ENCODE peak calls at places on chromosome 1, in seven cellular contexts. One of them, this sample, is unnamed. For H3K4me1, the result is how much of the 10 kb centered on the place peaks cover.

GRCh38 chr1:64623750-64624445 is 121.0 kb upstream of the RAVER2 start:
- DNase-seq in heart left ventricle: no peak
- DNase-seq in lower lobe of right lung: no peak
- DNase-seq in suprapubic skin: no peak
- DNase-seq in CD8-positive, alpha-beta T cell: no peak
- DNase-seq in GM23338: no peak
- DNase-seq in CD4-positive, CD25-positive, alpha-beta regulatory T cell: no peak
- DNase-seq in this sample: no peak

GRCh38 chr1:158011714-158012113 is 18.3 kb downstream of the KIRREL1 start:
- DNase-seq in heart left ventricle: no peak
- DNase-seq in lower lobe of right lung: no peak
- DNase-seq in suprapubic skin: no peak
- DNase-seq in CD8-positive, alpha-beta T cell: no peak
- DNase-seq in GM23338: no peak
- DNase-seq in CD4-positive, CD25-positive, alpha-beta regulatory T cell: no peak
- DNase-seq in this sample: no peak

GRCh38 chr1:36350659-36351171 is 27.3 kb upstream of the EVA1B start:
- DNase-seq in heart left ventricle: no peak
- DNase-seq in lower lobe of right lung: peak
- DNase-seq in suprapubic skin: no peak
- DNase-seq in CD8-positive, alpha-beta T cell: no peak
- DNase-seq in GM23338: no peak
- DNase-seq in CD4-positive, CD25-positive, alpha-beta regulatory T cell: peak
- DNase-seq in this sample: peak

GRCh38 chr1:19073311-19074186 is 117.1 kb upstream of the IFFO2 start:
- DNase-seq in heart left ventricle: peak
- DNase-seq in lower lobe of right lung: peak
- DNase-seq in suprapubic skin: no peak
- DNase-seq in CD8-positive, alpha-beta T cell: no peak
- DNase-seq in GM23338: no peak
- DNase-seq in CD4-positive, CD25-positive, alpha-beta regulatory T cell: no peak
- DNase-seq in this sample: no peak

GRCh38 chr1:93559045-93559444 is 111.1 kb downstream of the FNBP1L start:
- DNase-seq in heart left ventricle: no peak
- DNase-seq in lower lobe of right lung: no peak
- DNase-seq in suprapubic skin: no peak
- DNase-seq in CD8-positive, alpha-beta T cell: no peak
- DNase-seq in GM23338: no peak
- DNase-seq in CD4-positive, CD25-positive, alpha-beta regulatory T cell: no peak
- DNase-seq in this sample: no peak

GRCh38 chr1:202343652-202344349 is 2.1 kb upstream of the UBE2T start:
- DNase-seq in heart left ventricle: no peak
- DNase-seq in lower lobe of right lung: no peak
- DNase-seq in suprapubic skin: no peak
- DNase-seq in CD8-positive, alpha-beta T cell: no peak
- DNase-seq in GM23338: peak
- DNase-seq in CD4-positive, CD25-positive, alpha-beta regulatory T cell: peak
- DNase-seq in this sample: peak

GRCh38 chr1:104787866-104788510 is 1038.3 kb downstream of the AMY1C start:
- DNase-seq in heart left ventricle: no peak
- DNase-seq in lower lobe of right lung: no peak
- DNase-seq in suprapubic skin: no peak
- DNase-seq in CD8-positive, alpha-beta T cell: no peak
- DNase-seq in GM23338: no peak
- DNase-seq in CD4-positive, CD25-positive, alpha-beta regulatory T cell: no peak
- DNase-seq in this sample: no peak

GRCh38 chr1:87787551-87787950 is 458.9 kb downstream of the LMO4 start:
- DNase-seq in heart left ventricle: no peak
- DNase-seq in lower lobe of right lung: no peak
- DNase-seq in suprapubic skin: no peak
- DNase-seq in CD8-positive, alpha-beta T cell: no peak
- DNase-seq in GM23338: no peak
- DNase-seq in CD4-positive, CD25-positive, alpha-beta regulatory T cell: no peak
- DNase-seq in this sample: no peak

GRCh38 chr1:233945979-233946378 is 41.5 kb downstream of the SLC35F3 start:
- DNase-seq in heart left ventricle: no peak
- DNase-seq in lower lobe of right lung: no peak
- DNase-seq in suprapubic skin: no peak
- DNase-seq in CD8-positive, alpha-beta T cell: no peak
- DNase-seq in GM23338: no peak
- DNase-seq in CD4-positive, CD25-positive, alpha-beta regulatory T cell: no peak
- DNase-seq in this sample: no peak

GRCh38 chr1:8939362-8939995 is 6.2 kb upstream of the CA6 start:
- DNase-seq in heart left ventricle: no peak
- DNase-seq in lower lobe of right lung: no peak
- DNase-seq in suprapubic skin: no peak
- DNase-seq in CD8-positive, alpha-beta T cell: no peak
- DNase-seq in GM23338: no peak
- DNase-seq in CD4-positive, CD25-positive, alpha-beta regulatory T cell: no peak
- DNase-seq in this sample: no peak

GRCh38 chr1:204319027-204319426 is 40.7 kb downstream of the PLEKHA6 start:
- DNase-seq in heart left ventricle: no peak
- DNase-seq in lower lobe of right lung: no peak
- DNase-seq in suprapubic skin: no peak
- DNase-seq in CD8-positive, alpha-beta T cell: no peak
- DNase-seq in GM23338: no peak
- DNase-seq in CD4-positive, CD25-positive, alpha-beta regulatory T cell: no peak
- DNase-seq in this sample: no peak

GRCh38 chr1:159000627-159001026 is 9.1 kb upstream of the IFI16 start:
- DNase-seq in heart left ventricle: peak
- DNase-seq in lower lobe of right lung: peak
- DNase-seq in suprapubic skin: peak
- DNase-seq in CD8-positive, alpha-beta T cell: no peak
- DNase-seq in GM23338: peak
- DNase-seq in CD4-positive, CD25-positive, alpha-beta regulatory T cell: no peak
- DNase-seq in this sample: no peak

GRCh38 chr1:116515702-116516101 is 55.1 kb downstream of the CD58 start:
- DNase-seq in heart left ventricle: no peak
- DNase-seq in lower lobe of right lung: no peak
- DNase-seq in suprapubic skin: no peak
- DNase-seq in CD8-positive, alpha-beta T cell: no peak
- DNase-seq in GM23338: no peak
- DNase-seq in CD4-positive, CD25-positive, alpha-beta regulatory T cell: no peak
- DNase-seq in this sample: peak

DNA sequence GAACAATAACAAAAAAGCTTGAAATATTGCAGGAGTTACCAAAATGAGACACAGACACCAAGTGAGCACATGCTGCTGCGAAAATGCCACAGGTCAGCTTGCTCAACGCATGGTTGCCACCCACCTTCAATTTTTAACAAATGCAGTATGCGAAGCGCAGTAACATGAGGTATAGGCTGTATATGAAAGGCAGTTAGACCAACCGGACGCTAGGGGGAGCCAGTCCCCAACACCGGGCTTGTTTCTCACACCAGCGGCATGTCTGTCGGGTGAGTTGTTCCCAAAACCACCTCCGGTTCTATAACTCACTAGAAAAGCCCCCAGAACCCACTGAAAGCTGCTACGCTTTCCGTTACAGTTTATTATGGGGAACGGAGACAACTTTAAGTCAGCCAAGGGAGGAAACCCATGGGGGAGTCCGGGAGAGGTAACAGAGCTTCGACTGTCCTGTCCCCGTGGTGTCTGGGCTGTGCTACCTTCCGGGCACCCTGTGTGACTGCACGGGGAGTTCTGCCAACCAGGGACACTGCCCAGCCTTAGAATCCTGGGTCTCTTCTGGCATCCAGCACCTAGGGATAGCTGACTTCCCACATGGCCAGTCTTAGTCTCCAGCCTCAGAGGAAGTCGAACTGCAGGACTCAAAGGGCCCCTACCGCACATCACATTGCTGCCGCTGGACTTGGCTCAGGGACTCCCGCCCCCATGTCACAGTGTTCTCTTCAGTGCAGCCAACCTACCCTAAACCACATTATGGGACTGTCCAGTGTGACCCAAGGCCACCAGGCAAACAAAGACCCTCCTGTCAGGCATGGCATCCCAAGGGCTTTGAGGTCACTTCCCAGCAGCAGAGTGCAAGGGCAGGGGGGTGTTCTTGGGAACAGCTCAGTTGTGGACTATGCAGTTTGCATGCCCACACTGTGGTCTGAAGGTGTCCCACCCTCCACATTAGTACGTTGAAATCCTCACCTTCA is 14.0 kb downstream of the RNF187 start:
- DNase-seq in heart left ventricle: peak
- DNase-seq in lower lobe of right lung: peak
- DNase-seq in suprapubic skin: peak
- DNase-seq in CD8-positive, alpha-beta T cell: peak
- DNase-seq in GM23338: peak
- DNase-seq in CD4-positive, CD25-positive, alpha-beta regulatory T cell: peak
- DNase-seq in this sample: peak
- H3K4me3 ChIP-seq in heart left ventricle: no peak
- H3K4me3 ChIP-seq in lower lobe of right lung: no peak
- H3K4me3 ChIP-seq in suprapubic skin: peak
- H3K4me3 ChIP-seq in CD8-positive, alpha-beta T cell: peak
- H3K4me3 ChIP-seq in GM23338: peak
- H3K4me3 ChIP-seq in CD4-positive, CD25-positive, alpha-beta regulatory T cell: peak
- H3K4me3 ChIP-seq in this sample: peak

GRCh38 chr1:67627906-67628305 is 57.1 kb upstream of the GADD45A start:
- DNase-seq in heart left ventricle: no peak
- DNase-seq in lower lobe of right lung: no peak
- DNase-seq in suprapubic skin: no peak
- DNase-seq in CD8-positive, alpha-beta T cell: no peak
- DNase-seq in GM23338: no peak
- DNase-seq in CD4-positive, CD25-positive, alpha-beta regulatory T cell: no peak
- DNase-seq in this sample: no peak

GRCh38 chr1:67624680-67625079 is 60.3 kb upstream of the GADD45A start:
- DNase-seq in heart left ventricle: no peak
- DNase-seq in lower lobe of right lung: no peak
- DNase-seq in suprapubic skin: no peak
- DNase-seq in CD8-positive, alpha-beta T cell: no peak
- DNase-seq in GM23338: no peak
- DNase-seq in CD4-positive, CD25-positive, alpha-beta regulatory T cell: no peak
- DNase-seq in this sample: no peak

GRCh38 chr1:67626495-67627235 is 58.3 kb upstream of the GADD45A start:
- DNase-seq in heart left ventricle: no peak
- DNase-seq in lower lobe of right lung: no peak
- DNase-seq in suprapubic skin: no peak
- DNase-seq in CD8-positive, alpha-beta T cell: no peak
- DNase-seq in GM23338: no peak
- DNase-seq in CD4-positive, CD25-positive, alpha-beta regulatory T cell: no peak
- DNase-seq in this sample: no peak

GRCh38 chr1:67627336-67627735 is 57.7 kb upstream of the GADD45A start:
- DNase-seq in heart left ventricle: no peak
- DNase-seq in lower lobe of right lung: no peak
- DNase-seq in suprapubic skin: no peak
- DNase-seq in CD8-positive, alpha-beta T cell: no peak
- DNase-seq in GM23338: no peak
- DNase-seq in CD4-positive, CD25-positive, alpha-beta regulatory T cell: no peak
- DNase-seq in this sample: no peak

DNA sequence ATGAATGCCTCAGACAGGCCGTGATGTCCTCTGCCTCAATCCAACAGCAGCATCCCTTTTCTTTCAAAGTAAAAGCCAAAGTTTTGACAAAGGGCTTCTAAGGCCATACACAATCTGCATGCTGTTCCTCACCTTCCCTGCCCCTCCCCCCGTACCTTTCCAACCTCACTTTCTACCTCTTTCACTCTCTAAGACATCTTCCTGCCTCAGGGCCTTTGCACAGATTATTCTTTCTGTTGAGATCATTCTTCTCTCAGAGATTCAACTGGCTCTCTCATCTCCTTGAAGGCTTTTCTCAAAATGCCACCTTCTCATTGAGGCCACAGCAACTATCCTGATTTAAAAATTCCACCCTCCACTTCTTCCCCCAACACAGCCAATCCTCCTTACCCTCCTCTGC is 58.9 kb upstream of the GADD45A start:
- DNase-seq in heart left ventricle: no peak
- DNase-seq in lower lobe of right lung: no peak
- DNase-seq in suprapubic skin: no peak
- DNase-seq in CD8-positive, alpha-beta T cell: no peak
- DNase-seq in GM23338: no peak
- DNase-seq in CD4-positive, CD25-positive, alpha-beta regulatory T cell: no peak
- DNase-seq in this sample: no peak
- H3K4me1 ChIP-seq in heart left ventricle: under half
- H3K4me1 ChIP-seq in lower lobe of right lung: under half
- H3K4me1 ChIP-seq in suprapubic skin: under half
- H3K4me1 ChIP-seq in CD8-positive, alpha-beta T cell: under half
- H3K4me1 ChIP-seq in GM23338: under half
- H3K4me1 ChIP-seq in CD4-positive, CD25-positive, alpha-beta regulatory T cell: under half
- H3K4me1 ChIP-seq in this sample: under half

DNA sequence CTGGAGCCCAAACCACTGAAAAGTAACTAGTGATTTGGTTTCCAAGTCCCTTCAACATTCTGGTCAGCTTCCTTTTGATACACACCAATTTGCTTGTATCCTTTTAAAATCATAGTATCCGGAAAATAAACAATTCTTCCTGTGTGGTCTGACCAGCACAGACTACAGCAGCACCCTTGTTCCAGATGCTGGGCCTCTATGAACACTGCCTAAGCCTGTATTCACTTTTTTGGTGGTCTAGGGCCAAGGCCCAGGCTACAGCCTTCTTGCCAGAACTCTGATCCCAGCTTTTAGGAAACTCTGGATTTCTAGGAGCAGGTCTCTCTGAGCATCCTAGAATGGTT is 804 bp upstream of the DDAH1 start:
- DNase-seq in heart left ventricle: no peak
- DNase-seq in lower lobe of right lung: no peak
- DNase-seq in suprapubic skin: no peak
- DNase-seq in CD8-positive, alpha-beta T cell: no peak
- DNase-seq in GM23338: no peak
- DNase-seq in CD4-positive, CD25-positive, alpha-beta regulatory T cell: no peak
- DNase-seq in this sample: no peak
- H3K27ac ChIP-seq in heart left ventricle: no peak
- H3K27ac ChIP-seq in lower lobe of right lung: peak
- H3K27ac ChIP-seq in suprapubic skin: peak
- H3K27ac ChIP-seq in CD8-positive, alpha-beta T cell: no peak
- H3K27ac ChIP-seq in GM23338: no peak
- H3K27ac ChIP-seq in CD4-positive, CD25-positive, alpha-beta regulatory T cell: no peak
- H3K27ac ChIP-seq in this sample: no peak

GRCh38 chr1:32352831-32353383 is 9.4 kb downstream of the FAM229A start:
- DNase-seq in heart left ventricle: peak
- DNase-seq in lower lobe of right lung: no peak
- DNase-seq in suprapubic skin: no peak
- DNase-seq in CD8-positive, alpha-beta T cell: no peak
- DNase-seq in GM23338: no peak
- DNase-seq in CD4-positive, CD25-positive, alpha-beta regulatory T cell: no peak
- DNase-seq in this sample: no peak

GRCh38 chr1:32351859-32352745 is 10.2 kb downstream of the FAM229A start:
- DNase-seq in heart left ventricle: peak
- DNase-seq in lower lobe of right lung: no peak
- DNase-seq in suprapubic skin: no peak
- DNase-seq in CD8-positive, alpha-beta T cell: no peak
- DNase-seq in GM23338: peak
- DNase-seq in CD4-positive, CD25-positive, alpha-beta regulatory T cell: no peak
- DNase-seq in this sample: no peak

GRCh38 chr1:32351077-32351858 is 11.0 kb downstream of the FAM229A start:
- DNase-seq in heart left ventricle: peak
- DNase-seq in lower lobe of right lung: peak
- DNase-seq in suprapubic skin: peak
- DNase-seq in CD8-positive, alpha-beta T cell: peak
- DNase-seq in GM23338: peak
- DNase-seq in CD4-positive, CD25-positive, alpha-beta regulatory T cell: peak
- DNase-seq in this sample: peak

GRCh38 chr1:32349211-32349708 is 13.0 kb downstream of the FAM229A start:
- DNase-seq in heart left ventricle: peak
- DNase-seq in lower lobe of right lung: peak
- DNase-seq in suprapubic skin: no peak
- DNase-seq in CD8-positive, alpha-beta T cell: no peak
- DNase-seq in GM23338: no peak
- DNase-seq in CD4-positive, CD25-positive, alpha-beta regulatory T cell: no peak
- DNase-seq in this sample: no peak

DNA sequence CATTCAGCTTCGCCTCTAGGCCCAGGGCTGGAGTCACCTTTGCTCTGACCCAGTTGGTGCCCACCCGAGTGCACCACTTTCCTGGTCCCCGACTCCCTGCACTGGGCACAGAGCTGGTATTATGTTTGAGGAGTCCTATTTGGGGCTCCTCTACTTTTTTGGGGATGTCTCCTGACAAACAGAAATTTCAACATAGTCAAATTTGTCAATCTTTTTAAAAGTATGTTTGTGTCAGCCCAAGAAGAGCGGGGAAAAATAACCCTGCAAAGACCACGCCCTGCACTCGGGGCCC is 11.6 kb downstream of the FAM229A start:
- DNase-seq in heart left ventricle: no peak
- DNase-seq in lower lobe of right lung: no peak
- DNase-seq in suprapubic skin: no peak
- DNase-seq in CD8-positive, alpha-beta T cell: no peak
- DNase-seq in GM23338: no peak
- DNase-seq in CD4-positive, CD25-positive, alpha-beta regulatory T cell: no peak
- DNase-seq in this sample: no peak
- H3K4me3 ChIP-seq in heart left ventricle: peak
- H3K4me3 ChIP-seq in lower lobe of right lung: peak
- H3K4me3 ChIP-seq in suprapubic skin: peak
- H3K4me3 ChIP-seq in CD8-positive, alpha-beta T cell: no peak
- H3K4me3 ChIP-seq in GM23338: peak
- H3K4me3 ChIP-seq in CD4-positive, CD25-positive, alpha-beta regulatory T cell: no peak
- H3K4me3 ChIP-seq in this sample: no peak